ENCODE peak calls at places on chromosomes 12 and 14, in nine cellular contexts. F is A673; R is naive thymus-derived CD4-positive, alpha-beta T cell; L is pancreas; N is dorsolateral prefrontal cortex; X is fibroblast of lung; O is neuronal stem cell; M is IMR-90; S is cardiac muscle cell. I is an unnamed sample.

GRCh38 chr14:103597623-103598372 is 31.2 kb upstream of the KLC1 start:
- DNase-seq in F (peak), S (no peak), R (no peak), O (no peak), M (peak), L (no peak), N (peak), X (peak), I (peak)

GRCh38 chr12:110581951-110582285 is 1.2 kb downstream of the PPTC7 start:
- DNase-seq in X (peak), L (no peak), S (peak), M (no peak), R (no peak), F (peak), O (no peak), N (no peak), I (no peak)

GRCh38 chr12:65886996-65887395 is 62.7 kb downstream of the HMGA2 start:
- DNase-seq in N (no peak), O (no peak), M (peak), X (peak), L (no peak), R (no peak), F (no peak), S (no peak), I (no peak)

GRCh38 chr12:30692470-30692869 is 3.2 kb downstream of the IPO8 start:
- DNase-seq in R (no peak), N (no peak), L (no peak), S (no peak), F (no peak), O (no peak), X (peak), M (peak), I (no peak)

GRCh38 chr12:89899651-89900050 is 191.0 kb upstream of the ATP2B1 start:
- DNase-seq in X (no peak), L (no peak), F (no peak), S (no peak), N (no peak), M (no peak), O (no peak), R (no peak), I (no peak)

GRCh38 chr14:99838555-99839193 is 45.5 kb downstream of the EML1 start:
- DNase-seq in O (peak), S (peak), N (no peak), X (peak), R (no peak), L (no peak), M (peak), F (peak), I (peak)

GRCh38 chr12:88291498-88292131 is 149.5 kb downstream of the TMTC3 start:
- DNase-seq in F (no peak), S (no peak), O (no peak), L (no peak), R (no peak), M (no peak), N (no peak), X (no peak), I (no peak)

GRCh38 chr12:92042791-92043531 is 102.7 kb downstream of the BTG1 start:
- DNase-seq in N (no peak), R (no peak), S (no peak), F (no peak), X (no peak), O (no peak), L (no peak), M (peak), I (no peak)

GRCh38 chr14:69715725-69716482 is 51.0 kb upstream of the SRSF5 start:
- DNase-seq in M (peak), O (no peak), R (no peak), X (peak), N (peak), L (no peak), F (peak), S (peak), I (peak)

GRCh38 chr14:102333395-102333794 is 13.8 kb downstream of the ZNF839 start:
- DNase-seq in O (no peak), M (no peak), F (no peak), S (no peak), N (no peak), X (no peak), R (no peak), L (no peak), I (no peak)

GRCh38 chr14:53491256-53491905 is 338.3 kb upstream of the DDHD1 start:
- DNase-seq in R (no peak), N (no peak), L (no peak), O (no peak), X (peak), S (no peak), M (peak), F (no peak), I (no peak)

GRCh38 chr12:2163172-2163927 is 110.6 kb downstream of the CACNA1C start:
- DNase-seq in M (peak), O (no peak), N (peak), X (peak), L (peak), F (no peak), R (no peak), S (peak), I (no peak)

GRCh38 chr12:22406622-22407021 is 72.1 kb upstream of the ST8SIA1 start:
- DNase-seq in L (no peak), N (no peak), X (no peak), M (no peak), S (no peak), F (no peak), R (no peak), O (no peak), I (no peak)

GRCh38 chr14:87690076-87690661 is 302.8 kb downstream of the GALC start:
- DNase-seq in N (no peak), O (no peak), M (no peak), R (no peak), X (no peak), S (peak), L (no peak), F (peak), I (no peak)

GRCh38 chr12:129063600-129063999 is 210.3 kb downstream of the GLT1D1 start:
- DNase-seq in F (no peak), S (no peak), R (no peak), L (no peak), X (no peak), O (no peak), N (no peak), M (no peak), I (no peak)
- H3K27ac ChIP-seq in F (no peak), S (no peak), R (no peak), L (no peak), X (no peak), O (no peak), N (no peak), M (no peak), I (peak)

DNA sequence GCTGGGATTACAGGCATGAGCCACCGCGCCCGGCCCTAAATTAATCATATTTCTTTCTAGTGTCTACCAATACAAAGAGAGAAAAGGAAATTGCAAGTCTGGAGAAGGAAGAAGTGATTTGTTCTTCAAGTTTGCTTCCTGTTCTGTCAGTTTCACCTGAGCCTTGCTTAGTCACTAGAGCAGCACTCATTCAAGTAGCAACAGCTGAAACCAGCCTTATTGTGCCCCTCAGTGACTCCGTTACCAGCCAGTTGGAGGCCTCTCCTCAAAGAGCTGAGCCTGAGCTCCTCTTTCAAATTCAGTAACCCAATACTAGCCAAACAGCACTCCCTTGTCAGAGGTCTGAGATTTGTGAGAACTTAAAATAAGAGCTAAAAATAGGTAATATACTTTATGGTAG is 17.4 kb downstream of the PAWR start:
- DNase-seq in N (no peak), M (no peak), O (no peak), R (no peak), L (no peak), F (no peak), S (no peak), X (no peak), I (peak)
- H3K27ac ChIP-seq in N (no peak), M (no peak), O (no peak), R (no peak), L (no peak), F (no peak), S (no peak), X (no peak), I (no peak)

GRCh38 chr14:54777395-54777794 is 125.2 kb downstream of the GCH1 start:
- DNase-seq in O (no peak), L (no peak), M (no peak), X (no peak), N (no peak), R (no peak), S (no peak), F (no peak), I (no peak)

GRCh38 chr14:54774824-54775223 is 127.8 kb downstream of the GCH1 start:
- DNase-seq in S (no peak), F (no peak), M (no peak), R (no peak), N (no peak), O (no peak), X (no peak), L (no peak), I (no peak)

GRCh38 chr14:54775486-54776100 is 127.0 kb downstream of the GCH1 start:
- DNase-seq in X (no peak), O (no peak), N (no peak), F (no peak), S (no peak), L (no peak), M (no peak), R (no peak), I (no peak)

GRCh38 chr14:54778618-54779017 is 124.0 kb downstream of the GCH1 start:
- DNase-seq in R (no peak), N (no peak), F (no peak), S (no peak), O (no peak), X (no peak), M (no peak), L (no peak), I (no peak)

GRCh38 chr14:54776361-54777001 is 126.1 kb downstream of the GCH1 start:
- DNase-seq in X (peak), R (peak), L (no peak), O (no peak), S (peak), M (peak), F (peak), N (no peak), I (no peak)
- H3K27ac ChIP-seq in X (peak), R (no peak), L (no peak), O (no peak), S (peak), M (peak), F (no peak), N (no peak), I (no peak)

DNA sequence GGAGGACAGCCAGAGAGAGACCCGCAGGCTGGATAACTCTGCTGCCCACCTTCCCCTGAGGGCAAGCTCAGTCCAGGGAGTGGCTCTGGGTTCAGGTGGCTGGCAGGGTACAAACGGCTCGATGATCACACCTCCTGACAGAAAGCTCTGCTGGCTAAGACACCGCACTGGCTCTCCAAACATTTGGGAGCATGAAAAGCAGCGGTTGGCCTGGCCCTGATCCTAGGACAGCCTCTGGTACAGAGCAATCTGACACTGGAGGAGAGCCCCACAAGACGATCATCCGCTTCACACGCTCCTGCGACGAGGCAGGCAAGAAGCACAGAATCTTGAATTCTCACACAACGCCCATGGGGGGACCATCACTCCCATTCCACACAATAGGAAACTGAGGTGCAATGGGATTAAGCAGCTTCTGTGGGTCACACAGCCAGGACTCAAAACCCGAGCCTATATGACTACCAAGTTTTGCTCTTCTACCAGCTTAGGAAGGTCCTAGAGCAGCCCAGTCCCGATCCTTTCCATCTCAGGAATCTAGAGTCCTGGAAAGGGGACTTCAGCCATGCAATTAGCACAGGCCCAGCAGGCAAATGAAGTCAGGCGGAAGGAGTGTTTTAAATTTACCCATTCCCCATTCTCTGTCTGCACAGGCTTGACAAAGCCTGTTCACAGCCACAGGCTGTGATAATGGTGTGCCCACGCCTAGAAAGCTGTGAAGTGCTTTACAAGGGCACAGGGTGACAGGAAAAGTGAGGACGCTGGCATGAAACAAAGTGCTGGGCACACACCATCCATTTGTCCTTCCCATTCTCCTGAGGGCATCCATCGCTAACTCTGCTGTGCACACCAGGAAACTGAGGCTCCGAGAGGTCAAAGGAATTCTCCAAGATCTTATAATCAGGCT is 79.2 kb downstream of the PITPNM2 start:
- DNase-seq in R (no peak), S (no peak), N (no peak), O (peak), L (no peak), M (no peak), X (no peak), F (no peak), I (no peak)
- H3K27ac ChIP-seq in R (no peak), S (no peak), N (no peak), O (no peak), L (no peak), M (no peak), X (no peak), F (no peak), I (no peak)

GRCh38 chr14:55720796-55721195 is 140.8 kb downstream of the KTN1 start:
- DNase-seq in X (peak), M (no peak), N (no peak), R (no peak), F (no peak), S (no peak), O (no peak), L (no peak), I (no peak)
- H3K27ac ChIP-seq in X (no peak), M (no peak), N (no peak), R (no peak), F (no peak), S (no peak), O (no peak), L (no peak), I (no peak)

GRCh38 chr12:69934011-69934410 is 109.0 kb downstream of the MYRFL start:
- DNase-seq in L (no peak), S (no peak), M (no peak), X (no peak), N (no peak), R (no peak), F (no peak), O (no peak), I (no peak)

GRCh38 chr12:69932154-69932553 is 107.1 kb downstream of the MYRFL start:
- DNase-seq in S (no peak), X (no peak), F (no peak), L (no peak), N (no peak), M (no peak), R (no peak), O (no peak), I (no peak)

GRCh38 chr12:69935651-69936100 is 110.6 kb downstream of the MYRFL start:
- DNase-seq in N (peak), M (no peak), F (no peak), O (no peak), S (no peak), R (no peak), L (no peak), X (no peak), I (no peak)

GRCh38 chr12:69936214-69936731 is 111.2 kb downstream of the MYRFL start:
- DNase-seq in O (no peak), X (no peak), L (no peak), F (no peak), N (no peak), S (no peak), M (no peak), R (no peak), I (no peak)

DNA sequence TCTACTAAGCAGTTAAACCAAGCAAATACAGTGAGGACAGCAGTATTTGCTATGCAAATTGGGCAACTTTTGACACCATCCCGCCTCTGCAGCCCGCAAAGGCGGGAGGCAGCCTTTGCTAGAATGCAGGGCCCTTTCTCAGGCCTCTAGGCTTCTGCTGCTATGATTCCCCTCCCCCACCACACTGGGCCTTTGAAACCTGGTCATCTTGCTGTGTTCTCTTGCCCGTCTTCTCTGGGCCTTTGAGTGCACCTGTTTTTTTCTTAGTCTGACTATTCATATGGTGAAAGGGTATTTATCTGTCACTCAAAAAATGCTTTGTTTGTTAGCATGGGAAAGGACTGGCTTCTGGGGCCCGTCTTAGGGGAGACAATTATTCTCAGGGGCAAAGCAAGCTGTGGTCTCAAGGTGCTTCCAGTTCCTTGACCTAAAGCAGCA is 108.1 kb downstream of the MYRFL start:
- DNase-seq in F (no peak), S (peak), R (no peak), L (no peak), X (no peak), N (no peak), O (no peak), M (no peak), I (no peak)
- H3K27ac ChIP-seq in F (no peak), S (no peak), R (no peak), L (no peak), X (no peak), N (no peak), O (no peak), M (no peak), I (no peak)